ENCODE peak calls at places on chromosomes 4 and X, in ten cellular contexts. B, H, P, J, Y, I, G, Z, W and N are unnamed samples.

GRCh38 chrX:139889760-139890159 is 43.1 kb downstream of the ATP11C start:
- DNase-seq in I (no peak), Y (no peak), B (no peak), Z (no peak), J (peak), P (no peak), H (no peak), G (no peak), W (peak), N (no peak)

GRCh38 chr4:1339489-1339888 is 7.5 kb upstream of the UVSSA start:
- DNase-seq in H (no peak), P (no peak), W (no peak), J (no peak), Z (no peak), I (no peak), G (no peak), Y (peak), B (no peak), N (no peak)

GRCh38 chr4:143667461-143667860 is 33.0 kb downstream of the FREM3 start:
- DNase-seq in H (no peak), J (peak), G (no peak), Z (no peak), B (no peak), P (no peak), I (no peak), Y (no peak), W (peak), N (no peak)

GRCh38 chrX:117985241-117985640 is 131.4 kb downstream of the KLHL13 start:
- DNase-seq in H (no peak), B (no peak), Y (no peak), W (no peak), Z (no peak), I (no peak), J (no peak), G (no peak), P (no peak), N (peak)

GRCh38 chrX:131752493-131753198 is 208.8 kb downstream of the OR13H1 start:
- DNase-seq in G (peak), W (no peak), H (no peak), I (no peak), J (no peak), Z (no peak), Y (no peak), P (peak), B (no peak), N (peak)

GRCh38 chr4:141127884-141128283 is 5.4 kb downstream of the RNF150 start:
- DNase-seq in Y (no peak), J (no peak), W (no peak), I (no peak), P (no peak), B (no peak), G (no peak), H (no peak), Z (no peak), N (no peak)

GRCh38 chr4:38163216-38164006 is 203.2 kb downstream of the PTTG2 start:
- DNase-seq in Y (no peak), J (no peak), I (no peak), Z (no peak), H (no peak), B (no peak), G (no peak), W (no peak), P (no peak), N (no peak)

GRCh38 chr4:176360446-176360845 is 40.7 kb downstream of the SPCS3 start:
- DNase-seq in Z (no peak), H (no peak), W (no peak), J (no peak), Y (no peak), P (no peak), I (no peak), B (no peak), G (no peak), N (no peak)

GRCh38 chr4:183658362-183659028 is 490 bp downstream of the RWDD4 start:
- DNase-seq in H (peak), Z (no peak), B (peak), W (peak), G (no peak), P (no peak), Y (no peak), J (peak), I (peak), N (peak)

GRCh38 chrX:107659768-107660167 is 31.5 kb downstream of the PRPS1 start:
- DNase-seq in B (no peak), Y (no peak), Z (no peak), H (no peak), J (peak), P (no peak), W (peak), I (no peak), G (no peak), N (no peak)

GRCh38 chr4:74541611-74542177 is 96.8 kb downstream of the AREG start:
- DNase-seq in Z (no peak), W (no peak), G (no peak), Y (no peak), P (no peak), B (no peak), I (no peak), H (no peak), J (no peak), N (no peak)

GRCh38 chrX:68647156-68647957 is at the start of gene STARD8:
- DNase-seq in H (no peak), W (peak), B (peak), J (peak), Y (no peak), G (no peak), Z (no peak), I (peak), P (no peak), N (no peak)

GRCh38 chr4:88857588-88857987 is 160.0 kb upstream of the NAP1L5 start:
- DNase-seq in H (no peak), W (no peak), B (no peak), P (no peak), J (no peak), Z (no peak), I (no peak), Y (no peak), G (no peak), N (no peak)

GRCh38 chr4:127698789-127699200 is 31.4 kb upstream of the SLC25A31 start:
- DNase-seq in H (no peak), G (no peak), B (no peak), P (no peak), J (peak), I (no peak), Y (no peak), Z (no peak), W (peak), N (peak)

GRCh38 chrX:135009838-135010237 is 12.5 kb downstream of the RTL8B start:
- DNase-seq in Z (no peak), G (no peak), W (no peak), B (no peak), H (no peak), I (no peak), Y (no peak), P (no peak), J (no peak), N (no peak)

GRCh38 chr4:5747746-5748365 is 36.9 kb downstream of the EVC start:
- DNase-seq in I (no peak), H (no peak), W (peak), P (no peak), Z (no peak), B (peak), G (no peak), J (peak), Y (no peak), N (no peak)